ENCODE peak calls at places on chromosomes 2 and 18, in five cellular contexts. A, Q, F, C and Y are unnamed samples. For H3K4me1 and H3K9me3, the result is how much of the 10 kb centered on the place peaks cover.

GRCh38 chr2:127407091-127407490 is 11.1 kb upstream of the PROC start:
- DNase-seq in A (no peak), Q (no peak), F (no peak), C (no peak), Y (no peak)

GRCh38 chr2:72145658-72146329 is 1.9 kb downstream of the CYP26B1 start:
- DNase-seq in A (peak), Q (no peak), F (no peak), C (peak), Y (no peak)

GRCh38 chr2:136171223-136171622 is 53.3 kb upstream of the CXCR4 start:
- DNase-seq in A (no peak), Q (peak), F (no peak), C (no peak), Y (no peak)

GRCh38 chr18:12336887-12337286 is 28.8 kb downstream of the TUBB6 start:
- DNase-seq in A (no peak), Q (no peak), F (no peak), C (no peak), Y (no peak)

GRCh38 chr18:21262979-21263378 is 20.9 kb downstream of the GREB1L start:
- DNase-seq in A (no peak), Q (no peak), F (peak), C (no peak), Y (no peak)

GRCh38 chr18:80068571-80069272 is 34.5 kb downstream of the RBFA start:
- DNase-seq in A (no peak), Q (no peak), F (no peak), C (no peak), Y (no peak)

GRCh38 chr2:231716641-231717280 is 8.4 kb downstream of the PTMA start:
- DNase-seq in A (no peak), Q (peak), F (no peak), C (no peak), Y (no peak)

GRCh38 chr2:181952413-181953226 is 33.0 kb upstream of the PPP1R1C start:
- DNase-seq in A (no peak), Q (no peak), F (no peak), C (no peak), Y (no peak)

GRCh38 chr2:28049416-28049815 is 158.9 kb downstream of the BABAM2 start:
- DNase-seq in A (no peak), Q (no peak), F (no peak), C (no peak), Y (no peak)

GRCh38 chr2:120863661-120864320 is 128.1 kb downstream of the GLI2 start:
- DNase-seq in A (peak), Q (no peak), F (no peak), C (no peak), Y (no peak)

GRCh38 chr2:112493858-112494648 is 12.1 kb downstream of the TTL start:
- DNase-seq in A (no peak), Q (no peak), F (no peak), C (no peak), Y (no peak)

GRCh38 chr2:216081012-216081411 is 597 bp downstream of the PECR start:
- DNase-seq in A (no peak), Q (no peak), F (no peak), C (no peak), Y (no peak)

GRCh38 chr2:212922701-212923100 is 228.7 kb downstream of the IKZF2 start:
- DNase-seq in A (no peak), Q (no peak), F (no peak), C (no peak), Y (no peak)

GRCh38 chr2:23092831-23093230 is 292.1 kb upstream of the KLHL29 start:
- DNase-seq in A (no peak), Q (peak), F (peak), C (no peak), Y (no peak)

GRCh38 chr2:36355157-36355889 is at the start of gene CRIM1:
- DNase-seq in A (peak), Q (peak), F (peak), C (peak), Y (peak)

GRCh38 chr18:69177702-69178101 is 223.0 kb upstream of the DOK6 start:
- DNase-seq in A (no peak), Q (no peak), F (no peak), C (no peak), Y (no peak)

GRCh38 chr2:159755788-159756187 is 42.2 kb downstream of the CD302 start:
- DNase-seq in A (no peak), Q (no peak), F (peak), C (no peak), Y (no peak)

GRCh38 chr2:108587621-108588020 is 53.4 kb downstream of the LIMS1 start:
- DNase-seq in A (peak), Q (no peak), F (no peak), C (no peak), Y (no peak)

GRCh38 chr18:75474332-75474731 is 46.8 kb upstream of the SMIM21 start:
- DNase-seq in A (no peak), Q (no peak), F (no peak), C (no peak), Y (no peak)

GRCh38 chr2:235371018-235371417 is 122.8 kb upstream of the AGAP1 start:
- DNase-seq in A (no peak), Q (no peak), F (no peak), C (no peak), Y (no peak)

GRCh38 chr18:44170208-44170880 is 510.3 kb upstream of the SETBP1 start:
- DNase-seq in A (no peak), Q (no peak), F (no peak), C (no peak), Y (no peak)

GRCh38 chr2:165762723-165763122 is 31.3 kb downstream of the GALNT3 start:
- DNase-seq in A (no peak), Q (no peak), F (no peak), C (no peak), Y (no peak)

GRCh38 chr2:127986548-127987079 is 41.2 kb downstream of the SAP130 start:
- DNase-seq in A (no peak), Q (no peak), F (no peak), C (no peak), Y (no peak)

GRCh38 chr2:214014551-214015230 is 396.2 kb upstream of the VWC2L start:
- DNase-seq in A (no peak), Q (no peak), F (no peak), C (no peak), Y (no peak)

GRCh38 chr2:1656326-1656960 is 87.9 kb downstream of the PXDN start:
- DNase-seq in A (no peak), Q (peak), F (peak), C (no peak), Y (no peak)

GRCh38 chr2:163553601-163554000 is 182.2 kb downstream of the FIGN start:
- DNase-seq in A (no peak), Q (no peak), F (no peak), C (no peak), Y (no peak)

GRCh38 chr2:360124-360523 is 72.2 kb upstream of the ALKAL2 start:
- DNase-seq in A (no peak), Q (no peak), F (no peak), C (no peak), Y (no peak)

GRCh38 chr2:216632321-216632951 is 784 bp upstream of the IGFBP2 start:
- DNase-seq in A (no peak), Q (no peak), F (peak), C (no peak), Y (no peak)

GRCh38 chr2:64873472-64873924 is 115.7 kb upstream of the SLC1A4 start:
- DNase-seq in A (peak), Q (peak), F (peak), C (peak), Y (peak)

GRCh38 chr18:30106356-30106755 is 936.2 kb downstream of the DSC3 start:
- DNase-seq in A (no peak), Q (no peak), F (no peak), C (no peak), Y (no peak)

GRCh38 chr2:3423492-3424170 is 44.1 kb downstream of the TRAPPC12 start:
- DNase-seq in A (peak), Q (peak), F (peak), C (peak), Y (peak)

GRCh38 chr2:74099271-74099670 is 48.4 kb downstream of the BOLA3 start:
- DNase-seq in A (no peak), Q (no peak), F (no peak), C (no peak), Y (no peak)

GRCh38 chr2:171706152-171706803 is 19.0 kb downstream of the DYNC1I2 start:
- DNase-seq in A (no peak), Q (peak), F (peak), C (no peak), Y (no peak)

GRCh38 chr18:77042583-77042982 is 90.0 kb downstream of the MBP start:
- DNase-seq in A (no peak), Q (no peak), F (peak), C (no peak), Y (no peak)

GRCh38 chr2:143575340-143575739 is 446.1 kb downstream of the ARHGAP15 start:
- DNase-seq in A (no peak), Q (peak), F (peak), C (no peak), Y (no peak)

GRCh38 chr2:7037340-7038333 is 120.4 kb downstream of the RNF144A start:
- DNase-seq in A (peak), Q (peak), F (peak), C (no peak), Y (peak)

GRCh38 chr18:34540897-34541296 is 169.2 kb upstream of the DTNA start:
- DNase-seq in A (no peak), Q (no peak), F (no peak), C (no peak), Y (no peak)

GRCh38 chr2:153098073-153098472 is 379.7 kb downstream of the ARL6IP6 start:
- DNase-seq in A (no peak), Q (no peak), F (no peak), C (no peak), Y (no peak)

GRCh38 chr2:41283079-41283765 is 764.6 kb upstream of the PKDCC start:
- DNase-seq in A (no peak), Q (no peak), F (peak), C (no peak), Y (no peak)

GRCh38 chr2:43268066-43268971 is 41.9 kb upstream of the ZFP36L2 start:
- DNase-seq in A (no peak), Q (no peak), F (no peak), C (no peak), Y (no peak)
- H3K4me1 ChIP-seq in A (under half), Q (under half), F (under half), C (under half), Y (under half)

GRCh38 chr2:19990416-19990728 is 467 bp upstream of the WDR35 start:
- DNase-seq in A (no peak), Q (no peak), F (no peak), C (no peak), Y (no peak)

GRCh38 chr2:19988600-19988999 is 1.3 kb downstream of the WDR35 start:
- DNase-seq in A (no peak), Q (no peak), F (no peak), C (no peak), Y (no peak)

GRCh38 chr2:19987936-19988335 is 2.0 kb downstream of the WDR35 start:
- DNase-seq in A (no peak), Q (peak), F (no peak), C (no peak), Y (no peak)

GRCh38 chr2:19989342-19989680 is 594 bp downstream of the WDR35 start:
- DNase-seq in A (no peak), Q (no peak), F (no peak), C (no peak), Y (no peak)

GRCh38 chr2:19989681-19990415 is at the start of gene WDR35:
- DNase-seq in A (peak), Q (no peak), F (peak), C (peak), Y (peak)
- TF ChIP-seq CTCF in A (no peak), Q (no peak), F (no peak), C (no peak), Y (no peak)

GRCh38 chr2:119790466-119790865 is 30.7 kb downstream of the PTPN4 start:
- DNase-seq in A (no peak), Q (no peak), F (no peak), C (no peak), Y (no peak)
- H3K9me3 ChIP-seq in A (under half), Q (half or more), F (under half), C (under half), Y (under half)

GRCh38 chr18:24019641-24020331 is 5.2 kb downstream of the TTC39C start:
- DNase-seq in A (no peak), Q (peak), F (no peak), C (no peak), Y (no peak)

GRCh38 chr18:24024425-24024824 is 9.9 kb downstream of the TTC39C start:
- DNase-seq in A (no peak), Q (no peak), F (no peak), C (no peak), Y (no peak)

GRCh38 chr18:24023185-24023814 is 8.7 kb downstream of the TTC39C start:
- DNase-seq in A (no peak), Q (no peak), F (peak), C (no peak), Y (no peak)

GRCh38 chr18:24022141-24022540 is 7.6 kb downstream of the TTC39C start:
- DNase-seq in A (no peak), Q (no peak), F (no peak), C (no peak), Y (no peak)

DNA sequence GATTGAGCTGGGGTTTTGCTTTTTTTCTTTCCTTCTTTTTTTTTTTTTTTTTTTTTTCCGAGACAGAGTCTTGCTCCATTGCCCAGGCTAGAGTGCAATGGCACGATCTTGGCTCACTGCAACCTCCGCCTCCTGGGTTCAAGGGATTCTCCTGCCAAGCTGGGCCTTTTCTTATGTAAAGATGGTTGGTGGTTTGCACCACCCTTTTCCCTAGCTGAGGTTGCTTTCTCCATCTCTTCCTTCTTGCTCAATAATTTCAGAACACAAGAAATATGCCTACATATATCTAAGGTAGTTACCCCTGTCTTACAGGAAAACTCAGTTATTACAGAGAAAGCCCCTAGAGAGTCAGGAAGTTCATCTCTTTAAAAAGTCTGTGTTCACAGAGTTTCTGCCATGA is 7.0 kb downstream of the TTC39C start:
- DNase-seq in A (no peak), Q (no peak), F (no peak), C (no peak), Y (no peak)
- H3K4me1 ChIP-seq in A (under half), Q (half or more), F (under half), C (under half), Y (under half)

GRCh38 chr2:75424936-75425619 is 135.7 kb downstream of the EVA1A start:
- DNase-seq in A (no peak), Q (no peak), F (peak), C (no peak), Y (no peak)
- TF ChIP-seq CTCF in A (no peak), Q (peak), F (peak), C (no peak), Y (no peak)

GRCh38 chr2:173327421-173327820 is 27.3 kb upstream of the CDCA7 start:
- DNase-seq in A (no peak), Q (no peak), F (no peak), C (no peak), Y (no peak)
- H3K9me3 ChIP-seq in A (under half), Q (under half), F (under half), C (half or more), Y (under half)

GRCh38 chr2:47058061-47058931 is 96.8 kb downstream of the STPG4 start:
- DNase-seq in A (peak), Q (no peak), F (no peak), C (no peak), Y (no peak)

GRCh38 chr2:47054867-47055266 is 100.2 kb downstream of the STPG4 start:
- DNase-seq in A (no peak), Q (no peak), F (no peak), C (no peak), Y (no peak)

GRCh38 chr2:47057732-47058012 is 97.4 kb downstream of the STPG4 start:
- DNase-seq in A (no peak), Q (no peak), F (no peak), C (no peak), Y (no peak)

GRCh38 chr2:47056374-47056773 is 98.7 kb downstream of the STPG4 start:
- DNase-seq in A (peak), Q (no peak), F (no peak), C (no peak), Y (no peak)

GRCh38 chr2:47056875-47057731 is 98.0 kb downstream of the STPG4 start:
- DNase-seq in A (peak), Q (no peak), F (no peak), C (no peak), Y (peak)
- H3K4me1 ChIP-seq in A (under half), Q (under half), F (under half), C (under half), Y (under half)